ENCODE peak calls at places on chromosomes 13 and 19, in five cellular contexts. L is K562, H is H1, B is HCT116, Y is HepG2. F is an unnamed sample.

GRCh38 chr13:95677564-95678386 is 836 bp downstream of the DNAJC3 start:
- DNase-seq in L (peak), H (no peak), B (no peak), Y (no peak), F (peak)

GRCh38 chr19:5081441-5082161 is 112.7 kb downstream of the KDM4B start:
- DNase-seq in L (no peak), H (no peak), B (no peak), Y (no peak), F (no peak)

GRCh38 chr13:109517516-109517915 is 268.9 kb downstream of the IRS2 start:
- DNase-seq in L (no peak), H (no peak), B (no peak), Y (no peak), F (no peak)

GRCh38 chr19:51365211-51366049 is 758 bp downstream of the ETFB start:
- DNase-seq in L (peak), H (no peak), B (no peak), Y (peak), F (peak)

GRCh38 chr13:98997738-98998641 is 20.1 kb upstream of the DOCK9 start:
- DNase-seq in L (no peak), H (no peak), B (no peak), Y (no peak), F (no peak)

GRCh38 chr13:109569938-109570711 is 216.3 kb downstream of the IRS2 start:
- DNase-seq in L (no peak), H (no peak), B (no peak), Y (no peak), F (peak)

GRCh38 chr13:109734002-109734785 is 52.2 kb downstream of the IRS2 start:
- DNase-seq in L (no peak), H (no peak), B (no peak), Y (no peak), F (no peak)

GRCh38 chr19:49927526-49928264 is 1.3 kb upstream of the ATF5 start:
- DNase-seq in L (no peak), H (no peak), B (no peak), Y (no peak), F (no peak)

GRCh38 chr13:29892149-29892548 is 41.7 kb upstream of the UBL3 start:
- DNase-seq in L (no peak), H (no peak), B (no peak), Y (no peak), F (no peak)

GRCh38 chr13:106393776-106394175 is 141.7 kb downstream of the EFNB2 start:
- DNase-seq in L (no peak), H (no peak), B (no peak), Y (no peak), F (no peak)

GRCh38 chr13:112783946-112784500 is 94.2 kb downstream of the ATP11A start:
- DNase-seq in L (no peak), H (no peak), B (no peak), Y (no peak), F (no peak)

GRCh38 chr13:100339411-100339935 is 249.1 kb downstream of the GGACT start:
- DNase-seq in L (no peak), H (no peak), B (no peak), Y (no peak), F (no peak)

GRCh38 chr13:30148791-30149190 is 158.6 kb downstream of the KATNAL1 start:
- DNase-seq in L (no peak), H (no peak), B (no peak), Y (no peak), F (no peak)

GRCh38 chr13:30869491-30869890 is 36.6 kb upstream of the MEDAG start:
- DNase-seq in L (no peak), H (no peak), B (no peak), Y (no peak), F (no peak)

GRCh38 chr13:21341637-21342422 is 117.3 kb downstream of the ZDHHC20 start:
- DNase-seq in L (no peak), H (no peak), B (no peak), Y (no peak), F (no peak)

GRCh38 chr13:93762703-93763102 is 536.1 kb downstream of the GPC6 start:
- DNase-seq in L (no peak), H (no peak), B (no peak), Y (no peak), F (no peak)

GRCh38 chr13:73411067-73411809 is 352.4 kb downstream of the KLF5 start:
- DNase-seq in L (no peak), H (no peak), B (peak), Y (no peak), F (no peak)

GRCh38 chr13:58048670-58049069 is 417.1 kb downstream of the PCDH17 start:
- DNase-seq in L (no peak), H (no peak), B (no peak), Y (no peak), F (no peak)

GRCh38 chr13:93794197-93794885 is 567.7 kb downstream of the GPC6 start:
- DNase-seq in L (no peak), H (no peak), B (no peak), Y (no peak), F (no peak)

GRCh38 chr13:108609353-108609752 is 20.1 kb upstream of the MYO16 start:
- DNase-seq in L (peak), H (no peak), B (peak), Y (no peak), F (peak)

GRCh38 chr19:56350416-56351045 is 35.9 kb upstream of the ZSCAN5A start:
- DNase-seq in L (peak), H (no peak), B (peak), Y (peak), F (peak)

GRCh38 chr13:110868631-110869165 is 46.2 kb downstream of the ANKRD10 start:
- DNase-seq in L (no peak), H (no peak), B (no peak), Y (no peak), F (no peak)

GRCh38 chr19:48398329-48399235 is 5.1 kb downstream of the GRIN2D start:
- DNase-seq in L (peak), H (peak), B (peak), Y (peak), F (no peak)

GRCh38 chr13:99969368-99969933 is 2.1 kb downstream of the ZIC5 start:
- DNase-seq in L (peak), H (no peak), B (no peak), Y (no peak), F (no peak)

GRCh38 chr13:27918041-27918917 is 1.5 kb upstream of the PDX1 start:
- DNase-seq in L (no peak), H (no peak), B (no peak), Y (no peak), F (no peak)

GRCh38 chr19:29620931-29621351 is 14.9 kb downstream of the POP4 start:
- DNase-seq in L (no peak), H (no peak), B (no peak), Y (no peak), F (no peak)

GRCh38 chr19:6588508-6589345 is 2.2 kb downstream of the CD70 start:
- DNase-seq in L (no peak), H (no peak), B (no peak), Y (no peak), F (no peak)

GRCh38 chr19:593505-593904 is 3.8 kb downstream of the HCN2 start:
- DNase-seq in L (no peak), H (no peak), B (no peak), Y (no peak), F (no peak)

GRCh38 chr13:82370306-82370705 is 1512.0 kb downstream of the SLITRK1 start:
- DNase-seq in L (no peak), H (no peak), B (no peak), Y (no peak), F (no peak)

GRCh38 chr19:15248648-15249559 is 16.7 kb upstream of the EPHX3 start:
- DNase-seq in L (no peak), H (no peak), B (no peak), Y (no peak), F (no peak)

GRCh38 chr13:20553309-20553708 is 13.6 kb upstream of the IFT88 start:
- DNase-seq in L (no peak), H (no peak), B (no peak), Y (peak), F (no peak)

GRCh38 chr13:43005460-43006236 is 13.6 kb upstream of the EPSTI1 start:
- DNase-seq in L (no peak), H (no peak), B (no peak), Y (peak), F (no peak)

GRCh38 chr13:38875186-38875875 is 115.3 kb downstream of the STOML3 start:
- DNase-seq in L (no peak), H (no peak), B (no peak), Y (no peak), F (no peak)

GRCh38 chr13:38871275-38871674 is 119.4 kb downstream of the STOML3 start:
- DNase-seq in L (no peak), H (no peak), B (no peak), Y (peak), F (no peak)

GRCh38 chr13:38868399-38868798 is 122.2 kb downstream of the STOML3 start:
- DNase-seq in L (no peak), H (no peak), B (no peak), Y (no peak), F (no peak)

GRCh38 chr13:38868870-38869269 is 121.8 kb downstream of the STOML3 start:
- DNase-seq in L (no peak), H (no peak), B (no peak), Y (no peak), F (no peak)

GRCh38 chr13:38872693-38873092 is 117.9 kb downstream of the STOML3 start:
- DNase-seq in L (peak), H (peak), B (peak), Y (peak), F (peak)
- TF ChIP-seq JUND in L (no peak), H (no peak), B (no peak), Y (no peak), F (no peak)

GRCh38 chr19:3064011-3064330 is 1.7 kb upstream of the TLE5 start:
- DNase-seq in L (no peak), H (no peak), B (no peak), Y (no peak), F (no peak)

GRCh38 chr19:3065675-3066357 is 3.5 kb upstream of the TLE5 start:
- DNase-seq in L (no peak), H (no peak), B (no peak), Y (peak), F (no peak)

GRCh38 chr19:3068071-3068470 is 5.8 kb upstream of the TLE5 start:
- DNase-seq in L (no peak), H (no peak), B (no peak), Y (no peak), F (no peak)

GRCh38 chr19:3066482-3067049 is 4.3 kb upstream of the TLE5 start:
- DNase-seq in L (no peak), H (no peak), B (no peak), Y (peak), F (no peak)

DNA sequence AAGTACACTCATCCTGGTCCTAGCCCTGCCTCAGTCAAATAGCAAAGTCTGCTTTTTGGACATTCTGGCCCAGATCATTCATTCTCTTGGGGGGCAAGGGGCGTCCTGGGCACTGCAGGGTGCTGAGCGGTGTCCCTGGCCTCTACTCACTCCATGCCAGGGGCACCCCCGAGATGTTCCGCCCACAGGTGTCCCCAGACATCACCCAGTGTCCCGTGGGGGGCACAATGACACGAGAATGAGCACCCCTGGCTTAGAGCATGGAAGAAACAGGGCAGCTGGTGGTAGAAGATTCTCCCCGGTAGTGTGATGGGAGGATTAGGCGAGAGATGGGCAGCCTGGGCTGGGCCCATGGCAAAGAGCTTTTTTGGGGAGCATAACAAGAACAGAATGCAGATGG is 5.3 kb upstream of the TLE5 start:
- DNase-seq in L (no peak), H (no peak), B (no peak), Y (no peak), F (no peak)
- TF ChIP-seq JUND in L (no peak), H (no peak), B (no peak), Y (no peak), F (no peak)

DNA sequence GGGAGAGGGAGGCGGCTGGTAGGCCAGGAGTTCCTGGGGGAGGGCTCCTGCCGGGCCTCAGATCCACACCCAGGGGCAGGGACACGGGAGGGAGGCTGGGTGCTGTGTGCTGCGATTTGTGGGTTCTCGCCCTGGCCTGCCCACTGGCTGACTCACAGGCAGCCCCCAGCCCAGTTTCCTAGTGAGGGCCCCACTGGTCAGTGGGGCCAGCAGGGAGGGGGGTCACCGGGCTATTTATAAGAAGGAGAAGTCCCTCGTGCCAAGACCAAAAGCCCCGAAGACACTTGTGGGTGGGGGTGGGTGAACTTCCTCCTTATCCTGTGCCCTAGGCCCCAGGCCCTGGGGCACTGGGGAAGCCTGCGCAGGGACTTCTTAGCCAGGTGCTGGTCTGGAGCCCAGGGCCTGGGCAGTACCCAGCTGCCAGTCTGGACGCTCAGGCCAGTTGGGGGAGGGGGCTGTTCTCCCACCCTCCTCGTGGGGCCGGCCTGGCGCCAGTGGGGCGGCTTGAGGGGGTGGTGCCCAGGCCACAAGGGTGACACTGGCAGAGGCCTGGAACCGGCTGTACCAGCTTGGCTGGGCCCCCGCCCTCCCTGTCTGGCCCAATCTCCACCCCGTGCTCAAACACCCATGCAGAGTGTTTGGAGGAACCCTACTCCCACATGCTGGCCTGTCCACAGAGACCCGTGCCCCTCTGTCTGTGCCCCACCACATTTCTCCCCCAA is 5.0 kb upstream of the JUNB start:
- DNase-seq in L (no peak), H (no peak), B (no peak), Y (no peak), F (peak)
- TF ChIP-seq JUND in L (no peak), H (no peak), B (no peak), Y (no peak), F (no peak)

GRCh38 chr19:40006273-40006691 is 9.4 kb downstream of the ZNF546 start:
- DNase-seq in L (peak), H (no peak), B (no peak), Y (no peak), F (no peak)
- TF ChIP-seq JUND in L (no peak), H (no peak), B (no peak), Y (no peak), F (no peak)

GRCh38 chr19:16446108-16447014 is 25.4 kb downstream of the EPS15L1 start:
- DNase-seq in L (no peak), H (no peak), B (no peak), Y (no peak), F (no peak)
- TF ChIP-seq JUND in L (no peak), H (no peak), B (no peak), Y (no peak), F (no peak)

DNA sequence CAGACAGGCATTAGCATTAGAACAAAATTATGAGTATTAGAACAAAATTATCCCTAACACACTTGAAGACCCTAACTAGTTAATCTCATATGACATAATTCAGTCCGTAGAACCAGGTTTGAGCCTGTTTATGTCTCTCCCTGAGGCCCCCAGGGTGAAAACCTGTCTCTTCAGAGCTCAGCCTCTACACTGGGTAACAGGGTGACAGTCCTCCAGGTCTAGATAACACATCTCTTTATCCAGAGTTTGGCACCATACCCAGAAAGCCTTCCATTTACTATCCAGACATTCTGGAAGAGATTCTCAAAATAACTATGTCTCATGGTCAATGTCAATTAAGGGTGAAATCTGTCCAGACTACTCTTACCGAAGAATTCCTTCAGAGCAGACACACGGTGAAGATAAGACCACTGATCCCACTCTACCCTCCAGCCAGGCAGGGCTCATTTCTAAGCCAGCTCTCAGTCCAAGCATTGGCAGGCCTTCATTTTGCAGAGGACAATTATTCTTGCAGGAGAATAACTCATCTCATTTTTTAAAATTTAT is 1195.3 kb downstream of the EFNB2 start:
- DNase-seq in L (no peak), H (no peak), B (no peak), Y (no peak), F (no peak)
- TF ChIP-seq JUND in L (no peak), H (no peak), B (no peak), Y (no peak), F (no peak)

GRCh38 chr19:17775991-17776803 is 18.7 kb upstream of the B3GNT3 start:
- DNase-seq in L (no peak), H (no peak), B (no peak), Y (no peak), F (no peak)

GRCh38 chr19:17767559-17767958 is 16.3 kb downstream of the FCHO1 start:
- DNase-seq in L (no peak), H (no peak), B (no peak), Y (no peak), F (no peak)

GRCh38 chr19:17775245-17775927 is 19.6 kb upstream of the B3GNT3 start:
- DNase-seq in L (peak), H (no peak), B (no peak), Y (peak), F (peak)

GRCh38 chr19:17770613-17771012 is 19.3 kb downstream of the FCHO1 start:
- DNase-seq in L (no peak), H (no peak), B (no peak), Y (no peak), F (no peak)

DNA sequence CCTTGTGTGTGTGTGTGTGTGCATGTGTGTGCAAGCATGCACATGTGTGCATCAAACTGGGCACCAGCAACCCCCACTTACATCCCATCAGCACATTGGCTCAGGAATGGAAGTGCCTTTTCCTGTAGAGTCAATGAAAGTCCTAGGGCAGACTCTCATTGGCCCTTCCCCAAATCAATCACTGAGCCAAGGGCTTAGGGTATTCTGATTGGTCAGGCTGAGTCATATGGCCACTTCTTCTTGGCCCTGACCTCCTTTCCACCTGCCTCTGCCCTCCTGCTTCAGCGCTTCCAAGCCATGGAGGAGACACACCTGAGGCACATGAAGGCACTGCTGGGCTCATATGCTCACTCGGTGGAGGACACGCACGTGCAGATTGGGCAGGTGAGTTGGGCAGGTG is 20.9 kb downstream of the FCHO1 start:
- DNase-seq in L (peak), H (no peak), B (no peak), Y (no peak), F (peak)
- TF ChIP-seq JUND in L (no peak), H (no peak), B (no peak), Y (no peak), F (no peak)